ENCODE peak calls at places on chromosomes 7 and 10, in six cellular contexts. H is RWPE2, Z is DND-41, X is HL-60, B is nephron progenitor cell, A is right lobe of liver. C is an unnamed sample.

GRCh38 chr10:103663802-103664201 is 170.3 kb downstream of the NEURL1 start:
- DNase-seq in Z (no peak), H (no peak), B (no peak), A (peak; percentile 84), X (no peak), C (no peak)

GRCh38 chr7:30143748-30144251 is 9.0 kb downstream of the MTURN start:
- DNase-seq in X (no peak), H (no peak), A (no peak), B (no peak), Z (no peak), C (no peak)

GRCh38 chr7:108079291-108080057 is 50.7 kb downstream of the LAMB4 start:
- DNase-seq in A (no peak), B (no peak), H (no peak), Z (no peak), X (no peak), C (no peak)

GRCh38 chr10:17607603-17608332 is 9.4 kb downstream of the HACD1 start:
- DNase-seq in X (peak; percentile 9), H (no peak), A (no peak), B (peak; percentile 15), Z (peak; percentile 37), C (no peak)

GRCh38 chr10:90175161-90175681 is 473.8 kb downstream of the KIF20B start:
- DNase-seq in A (no peak), Z (no peak), X (no peak), H (peak; percentile 52), B (no peak), C (no peak)

GRCh38 chr7:64799-65430 is 127.5 kb upstream of the FAM20C start:
- DNase-seq in B (no peak), Z (no peak), A (no peak), X (no peak), H (peak; percentile 49), C (no peak)

GRCh38 chr10:28561531-28561930 is 28.6 kb downstream of the WAC start:
- DNase-seq in H (no peak), X (no peak), B (no peak), A (no peak), Z (no peak), C (no peak)

GRCh38 chr10:90642136-90642535 is 215.7 kb downstream of the HTR7 start:
- DNase-seq in H (no peak), X (no peak), Z (no peak), A (no peak), B (no peak), C (no peak)

GRCh38 chr10:59792812-59793211 is 39.6 kb upstream of the MRLN start:
- DNase-seq in A (no peak), H (no peak), Z (no peak), B (no peak), X (no peak), C (no peak)

GRCh38 chr7:8373856-8374255 is 59.6 kb upstream of the NXPH1 start:
- DNase-seq in A (no peak), H (no peak), B (no peak), Z (no peak), X (no peak), C (no peak)

GRCh38 chr10:132855889-132856288 is 69.9 kb upstream of the NKX6-2 start:
- DNase-seq in H (peak; percentile 15), Z (no peak), A (peak; percentile 10), B (no peak), X (no peak), C (peak; percentile 21)

GRCh38 chr10:73991846-73992245 is 6.1 kb upstream of the VCL start:
- DNase-seq in Z (peak; percentile 85), B (no peak), X (peak; percentile 93), H (no peak), A (no peak), C (no peak)

GRCh38 chr10:110646417-110647135 is 2.4 kb downstream of the RBM20 start:
- DNase-seq in A (no peak), H (no peak), B (no peak), Z (no peak), X (no peak), C (no peak)

GRCh38 chr10:45514283-45515270 is 140.6 kb downstream of the ALOX5 start:
- DNase-seq in H (no peak), A (no peak), X (no peak), B (no peak), Z (no peak), C (no peak)

GRCh38 chr7:148535227-148535626 is 55.3 kb upstream of the C7orf33 start:
- DNase-seq in A (no peak), H (no peak), Z (no peak), X (peak; percentile 38), B (peak; percentile 7), C (no peak)

GRCh38 chr10:122299423-122300075 is 28.5 kb downstream of the BTBD16 start:
- DNase-seq in B (no peak), Z (no peak), A (no peak), H (no peak), X (no peak), C (no peak)

GRCh38 chr7:138004936-138005335 is 3.0 kb upstream of the CREB3L2 start:
- DNase-seq in H (no peak), Z (no peak), B (no peak), X (no peak), A (no peak), C (no peak)

GRCh38 chr7:81235896-81236479 is 317.1 kb upstream of the SEMA3C start:
- DNase-seq in Z (no peak), H (no peak), X (no peak), B (no peak), A (no peak), C (no peak)

GRCh38 chr7:132815696-132816334 is 239.5 kb upstream of the PLXNA4 start:
- DNase-seq in H (no peak), X (no peak), B (no peak), Z (no peak), A (no peak), C (no peak)

GRCh38 chr7:5172196-5172800 is 17.7 kb upstream of the WIPI2 start:
- DNase-seq in B (no peak), H (no peak), Z (no peak), X (no peak), A (no peak), C (no peak)

DNA sequence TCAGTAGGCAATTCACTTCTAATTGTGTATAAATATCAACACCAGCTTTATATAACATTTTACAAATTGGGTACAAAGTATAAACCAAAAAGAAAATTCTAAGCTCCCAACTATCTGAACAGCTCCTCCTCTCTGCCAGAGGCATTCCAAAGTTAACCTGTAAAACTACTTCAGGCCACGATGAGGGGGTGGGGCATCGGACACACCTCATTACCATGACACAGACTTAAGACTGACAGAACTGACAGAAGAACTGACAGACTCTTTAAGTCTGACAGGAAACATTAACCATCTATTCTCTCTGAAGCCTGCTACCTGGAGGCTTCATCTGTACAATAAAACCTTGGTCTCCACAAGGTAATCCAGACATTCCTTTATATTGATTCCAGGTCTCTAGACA is 12.3 kb downstream of the ESYT2 start:
- DNase-seq in B (no peak), H (no peak), X (no peak), Z (no peak), A (no peak), C (no peak)
- TF ChIP-seq CTCF in B (no peak), H (no peak), X (no peak), Z (no peak), A (no peak), C (no peak)

DNA sequence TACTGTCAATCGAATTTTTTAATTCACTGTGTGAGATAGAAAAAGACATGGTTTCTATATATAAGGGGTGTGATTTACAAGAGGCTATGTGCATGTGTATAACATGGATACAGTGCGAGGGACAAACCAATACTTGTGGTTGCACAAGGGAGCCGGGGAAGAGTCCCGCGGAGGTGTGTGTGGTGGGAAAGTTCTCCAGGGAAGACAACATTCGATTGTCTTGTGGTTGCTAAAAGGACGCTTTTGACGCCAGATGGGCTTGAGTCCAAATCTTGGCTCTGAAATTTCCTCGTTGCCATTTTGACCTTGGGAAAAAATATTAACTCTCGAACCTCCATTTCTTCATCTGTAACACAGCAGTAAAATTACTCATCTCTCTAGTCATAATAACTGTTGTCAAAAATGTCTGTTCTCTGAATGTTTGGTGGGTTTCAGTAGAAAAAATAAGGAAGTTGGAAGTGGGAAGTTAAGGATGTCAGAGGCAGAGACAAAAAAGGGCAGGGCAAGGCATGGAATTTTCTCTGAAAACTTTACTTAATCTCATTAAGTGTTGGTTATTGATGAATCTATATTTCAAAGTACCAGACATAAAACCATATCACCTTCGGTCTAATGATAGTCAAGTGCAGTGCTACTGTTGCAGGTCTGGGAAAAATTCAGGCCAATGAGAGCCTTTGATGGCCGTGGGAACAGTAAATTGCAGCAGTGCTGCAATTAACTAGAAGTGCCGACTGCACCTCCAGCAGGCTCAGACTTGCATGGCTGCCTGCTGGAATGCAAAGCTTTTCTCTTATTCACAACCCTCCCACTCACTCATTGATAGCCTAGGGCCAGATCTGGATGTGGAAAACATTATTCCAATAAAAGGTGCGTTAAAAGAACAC is 16.6 kb downstream of the PLXDC2 start:
- DNase-seq in X (no peak), B (peak; percentile 26), A (no peak), H (peak; percentile 78), Z (no peak), C (no peak)
- TF ChIP-seq CTCF in X (no peak), B (no peak), A (no peak), H (no peak), Z (no peak), C (no peak)

GRCh38 chr10:69913586-69913985 is 111.9 kb downstream of the COL13A1 start:
- DNase-seq in X (no peak), H (no peak), B (peak; percentile 79), A (no peak), Z (no peak), C (no peak)

GRCh38 chr10:69914373-69915268 is 112.9 kb downstream of the COL13A1 start:
- DNase-seq in A (peak; percentile 76), B (peak; percentile 86), X (peak; percentile 42), Z (peak; percentile 53), H (no peak), C (peak; percentile 83)

GRCh38 chr10:69919250-69919649 is 117.5 kb downstream of the COL13A1 start:
- DNase-seq in Z (no peak), A (no peak), X (no peak), H (no peak), B (no peak), C (no peak)

GRCh38 chr10:69916133-69916532 is 114.4 kb downstream of the COL13A1 start:
- DNase-seq in A (no peak), B (no peak), Z (no peak), X (no peak), H (no peak), C (no peak)

DNA sequence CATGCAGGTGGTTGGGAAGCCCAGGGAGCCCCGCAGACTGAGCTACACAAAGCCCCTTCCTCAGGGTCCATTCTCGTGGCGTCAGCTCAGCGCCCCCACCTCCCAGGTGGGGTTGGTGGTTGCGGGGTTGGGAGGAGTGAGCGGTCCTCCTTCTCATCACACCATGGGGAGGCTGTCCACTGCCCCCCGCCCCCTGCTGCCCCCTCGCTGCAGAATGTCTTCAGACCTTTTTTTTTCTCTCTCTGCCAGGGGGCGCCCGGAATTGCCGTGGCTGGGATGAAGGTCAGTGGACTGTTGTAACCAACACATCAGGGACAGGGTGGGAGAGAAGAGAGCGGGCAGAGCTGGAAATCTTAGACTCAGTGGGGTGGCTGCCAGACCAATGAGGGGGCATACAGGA is 116.3 kb downstream of the COL13A1 start:
- DNase-seq in Z (no peak), X (no peak), H (no peak), A (no peak), B (no peak), C (no peak)
- TF ChIP-seq CTCF in Z (no peak), X (no peak), H (no peak), A (no peak), B (no peak), C (no peak)

DNA sequence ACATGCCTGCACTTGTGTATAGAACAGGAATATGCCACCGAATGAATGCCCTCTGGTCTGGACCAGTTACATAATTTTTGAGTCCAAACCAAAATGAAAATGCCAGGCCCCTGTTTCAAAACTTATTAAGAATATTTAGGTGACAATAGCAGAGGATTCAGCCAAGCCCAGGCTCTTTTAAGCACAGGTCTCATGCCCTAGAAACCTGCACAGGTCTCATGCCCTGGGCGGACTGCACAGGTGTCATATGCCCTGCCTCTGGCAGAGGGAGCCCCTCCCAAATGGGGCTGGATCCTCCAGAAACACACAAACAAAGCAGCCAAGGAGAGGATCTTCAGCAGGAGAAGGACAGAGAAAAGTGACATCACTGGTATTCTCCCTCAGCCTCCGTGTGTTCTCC is 605.4 kb upstream of the NRP1 start:
- DNase-seq in H (no peak), B (no peak), Z (no peak), X (no peak), A (no peak), C (no peak)
- TF ChIP-seq CTCF in H (no peak), B (no peak), Z (no peak), X (no peak), A (no peak), C (no peak)

C was measured in mesothelial cell of epicardium.